ENCODE peak calls at places on chromosome 19, in eight cellular contexts. X is lower leg skin, D is cardiac fibroblast, E is psoas muscle, Z is left lung, N is A549, T is dorsolateral prefrontal cortex, R is heart right ventricle. M is an unnamed sample.
A peak's percentile ranks its signal among the peaks of the same experiment; 100 is the strongest.

GRCh38 chr19:19606021-19606420 is 12.5 kb downstream of the PBX4 start:
- DNase-seq in X (no peak), D (no peak), E (no peak), Z (peak; percentile 6), N (no peak), T (no peak), R (no peak), M (no peak)

GRCh38 chr19:44113138-44113783 is at the start of gene ZNF225:
- DNase-seq in X (peak; percentile 99), D (peak; percentile 99), E (peak; percentile 95), Z (peak; percentile 88), N (peak; percentile 97), T (peak; percentile 98), R (peak; percentile 87), M (peak; percentile 87)

GRCh38 chr19:45302416-45302815 is 20.3 kb downstream of the CKM start:
- DNase-seq in X (no peak), D (no peak), E (no peak), Z (no peak), N (no peak), T (no peak), R (no peak), M (no peak)

GRCh38 chr19:44590245-44591059 is 22.9 kb upstream of the IGSF23 start:
- DNase-seq in X (no peak), D (no peak), E (no peak), Z (no peak), N (no peak), T (no peak), R (no peak), M (no peak)

GRCh38 chr19:12055784-12056183 is 3.0 kb upstream of the ZNF878 start:
- DNase-seq in X (no peak), D (no peak), E (no peak), Z (no peak), N (no peak), T (no peak), R (no peak), M (no peak)

GRCh38 chr19:40265055-40265762 is 19.9 kb downstream of the AKT2 start:
- DNase-seq in X (no peak), D (no peak), E (peak; percentile 56), Z (no peak), N (no peak), T (no peak), R (no peak), M (no peak)

GRCh38 chr19:27392027-27392632 is 1820.8 kb downstream of the UQCRFS1 start:
- DNase-seq in X (peak; percentile 65), D (no peak), E (peak; percentile 10), Z (peak; percentile 15), N (no peak), T (no peak), R (no peak), M (no peak)

GRCh38 chr19:33040994-33041827 is 23.5 kb downstream of the RHPN2 start:
- DNase-seq in X (no peak), D (peak; percentile 66), E (peak; percentile 57), Z (no peak), N (peak; percentile 100), T (no peak), R (no peak), M (no peak)

DNA sequence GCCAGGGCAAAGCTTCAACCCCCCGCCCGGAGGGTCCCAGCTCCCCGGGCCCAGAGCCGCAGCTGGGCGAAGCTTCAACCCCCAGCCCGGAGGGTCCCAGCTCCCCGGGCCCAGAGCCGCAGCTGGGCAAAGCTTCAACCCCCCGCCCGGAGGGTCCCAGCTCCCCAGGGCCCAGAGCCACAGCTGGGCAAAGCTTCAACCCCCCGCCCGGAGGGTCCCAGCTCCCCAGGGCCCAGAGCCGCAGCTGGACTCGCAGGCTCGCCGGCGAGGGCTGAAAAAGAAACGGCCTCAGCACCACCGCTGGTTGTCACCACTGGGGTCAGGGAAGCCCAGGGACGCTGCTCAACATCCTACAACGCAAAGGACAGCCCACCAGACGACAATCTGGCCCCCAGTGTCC is 5.2 kb downstream of the REXO1 start:
- DNase-seq in X (no peak), D (no peak), E (no peak), Z (no peak), N (no peak), T (no peak), R (no peak), M (no peak)
- H3K4me3 ChIP-seq in X (no peak overlapping the region), D (no peak overlapping the region), E (no peak overlapping the region), Z (no peak overlapping the region), N (no peak overlapping the region), T (no peak overlapping the region), R (no peak overlapping the region), M (no peak overlapping the region)

DNA sequence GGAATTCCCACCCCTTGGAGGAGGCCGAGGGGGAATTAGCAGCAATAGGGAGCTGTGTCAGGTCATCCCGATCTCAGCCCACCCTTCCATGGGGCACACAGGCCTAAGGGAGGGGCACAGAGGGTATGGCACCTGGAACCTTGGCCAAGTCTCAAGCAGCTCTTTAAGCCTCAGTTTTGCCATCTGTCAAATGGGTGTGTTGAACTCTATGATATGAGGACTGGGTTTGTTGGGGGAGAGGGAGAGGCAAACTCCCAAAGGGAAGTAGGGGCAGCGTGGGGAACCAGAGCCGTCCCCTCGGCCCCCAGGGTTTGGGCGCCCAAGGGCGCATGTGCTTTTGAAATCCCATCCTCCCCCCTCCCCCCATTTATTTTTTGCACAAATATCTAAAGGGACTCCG is 49.7 kb downstream of the COLGALT1 start:
- DNase-seq in X (no peak), D (no peak), E (no peak), Z (no peak), N (no peak), T (no peak), R (no peak), M (no peak)
- H3K4me3 ChIP-seq in X (no peak overlapping the region), D (no peak overlapping the region), E (no peak overlapping the region), Z (no peak overlapping the region), N (peak overlapping the region; percentile 63), T (no peak overlapping the region), R (no peak overlapping the region), M (no peak overlapping the region)

DNA sequence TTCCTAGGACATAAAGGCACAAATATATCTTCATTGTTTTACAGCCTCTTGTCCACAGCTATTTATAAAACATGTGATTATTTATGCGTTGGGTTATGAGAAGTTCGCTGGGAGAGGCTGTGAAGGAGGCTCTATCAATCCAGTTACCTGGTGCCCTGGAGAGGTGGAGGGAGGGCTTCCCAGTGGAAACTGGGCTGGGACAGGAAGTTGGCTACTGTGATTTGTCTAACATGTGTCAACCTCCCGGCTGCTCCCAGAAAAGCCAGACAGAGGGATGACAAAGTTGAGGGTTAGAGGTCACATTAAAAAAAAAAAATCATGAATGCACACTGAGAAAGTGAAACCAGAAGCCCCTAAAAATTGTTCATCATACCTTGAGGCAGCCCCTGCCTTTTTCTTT is 346.5 kb downstream of the ZNF536 start:
- DNase-seq in X (peak; percentile 78), D (no peak), E (no peak), Z (no peak), N (no peak), T (no peak), R (no peak), M (no peak)
- H3K4me3 ChIP-seq in X (no peak overlapping the region), D (no peak overlapping the region), E (peak overlapping the region; percentile 78), Z (peak overlapping the region; percentile 59), N (peak overlapping the region; percentile 40), T (peak overlapping the region; percentile 71), R (peak overlapping the region; percentile 71), M (peak overlapping the region; percentile 50)

DNA sequence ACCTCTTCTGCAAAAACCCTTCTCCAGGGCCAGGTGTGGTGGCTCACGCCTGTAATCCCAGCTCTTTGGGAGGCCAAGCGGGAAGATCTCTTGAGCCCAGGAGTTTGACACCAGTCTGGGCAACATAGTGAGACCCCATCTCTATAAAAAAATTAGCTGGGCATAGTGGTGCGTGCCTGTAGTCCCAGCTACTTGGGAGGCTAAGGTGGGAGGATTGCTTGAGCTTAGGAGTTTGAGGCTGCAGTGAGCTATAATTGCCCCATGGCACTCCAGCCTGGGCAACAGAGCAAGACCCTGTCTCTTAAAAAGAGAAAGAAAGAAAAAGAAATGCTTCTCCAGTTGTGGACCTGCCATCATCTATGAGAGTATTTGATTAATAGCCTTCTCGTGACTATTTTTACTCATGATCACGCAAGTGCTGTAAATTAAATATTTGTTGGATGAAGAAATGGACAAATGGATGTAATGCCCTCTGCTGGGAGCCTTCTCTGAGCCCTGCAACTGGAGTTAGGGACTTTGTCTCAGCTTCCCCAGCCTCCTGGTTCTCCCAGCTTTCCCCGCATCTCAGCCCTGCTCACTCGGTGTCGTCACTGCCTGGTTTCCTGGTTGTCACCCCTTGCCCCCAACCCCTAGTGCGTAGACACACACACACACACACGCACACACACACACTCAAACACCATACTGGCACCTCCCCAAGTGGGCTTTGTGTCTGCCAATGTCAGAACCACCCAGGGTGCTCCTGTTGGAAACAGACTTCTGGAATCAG is 12.2 kb downstream of the WIZ start:
- DNase-seq in X (no peak), D (no peak), E (peak; percentile 41), Z (no peak), N (no peak), T (no peak), R (no peak), M (no peak)
- H3K4me3 ChIP-seq in X (no peak overlapping the region), D (no peak overlapping the region), E (no peak overlapping the region), Z (no peak overlapping the region), N (no peak overlapping the region), T (no peak overlapping the region), R (no peak overlapping the region), M (no peak overlapping the region)

DNA sequence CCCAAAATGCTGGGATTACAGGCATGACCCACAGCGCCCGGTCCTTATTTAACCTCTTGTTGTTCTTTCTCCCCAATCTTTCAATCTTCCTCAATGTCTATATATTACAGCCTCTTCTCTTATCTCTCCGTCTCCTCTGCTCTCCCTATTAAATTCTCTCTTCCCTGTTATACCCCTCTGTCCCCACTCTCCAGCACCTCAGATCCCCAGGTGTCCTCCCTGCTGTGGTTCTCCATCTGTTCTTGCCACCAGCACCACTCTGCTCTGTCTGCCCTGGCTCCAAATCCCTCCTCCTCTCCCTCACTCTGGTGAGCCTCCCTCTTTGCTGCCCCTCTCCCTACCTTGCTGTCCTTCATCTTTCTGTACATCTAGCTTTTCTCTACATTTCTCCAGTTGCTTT is 1.1 kb downstream of the ZNF600 start:
- DNase-seq in X (no peak), D (no peak), E (no peak), Z (no peak), N (no peak), T (peak; percentile 40), R (no peak), M (no peak)
- H3K4me3 ChIP-seq in X (no peak overlapping the region), D (peak overlapping the region; percentile 58), E (no peak overlapping the region), Z (no peak overlapping the region), N (no peak overlapping the region), T (no peak overlapping the region), R (peak overlapping the region; percentile 71), M (peak overlapping the region; percentile 90)

GRCh38 chr19:3722443-3723109 is 14.4 kb downstream of the TJP3 start:
- DNase-seq in X (no peak), D (no peak), E (no peak), Z (no peak), N (no peak), T (no peak), R (no peak), M (no peak)
- H3K4me3 ChIP-seq in X (no peak overlapping the region), D (no peak overlapping the region), E (no peak overlapping the region), Z (no peak overlapping the region), N (no peak overlapping the region), T (no peak overlapping the region), R (no peak overlapping the region), M (peak overlapping the region; percentile 60)

M was measured in LNCaP clone FGC.